ENCODE peak calls at places on chromosomes 3 and 15, in seven cellular contexts. D is choroid plexus epithelial cell, Q is neural crest cell, A is BE2C, E is fibroblast of the aortic adventitia, F is astrocyte of the cerebellum, Z is A549. H is an unnamed sample.

GRCh38 chr3:194140520-194141414 is 4.8 kb downstream of the HES1 start:
- DNase-seq in D (peak), Q (peak), A (peak), E (no peak), F (no peak), Z (peak), H (peak)

GRCh38 chr3:109224333-109224732 is 87.8 kb downstream of the C3orf85 start:
- DNase-seq in D (no peak), Q (no peak), A (no peak), E (no peak), F (no peak), Z (peak), H (no peak)

GRCh38 chr3:68057637-68058320 is 403.4 kb upstream of the SUCLG2 start:
- DNase-seq in D (no peak), Q (no peak), A (no peak), E (no peak), F (no peak), Z (no peak), H (no peak)

GRCh38 chr15:67914537-67915373 is 74.9 kb upstream of the RNU6-1 start:
- DNase-seq in D (peak), Q (peak), A (no peak), E (peak), F (no peak), Z (peak), H (peak)

GRCh38 chr15:29774900-29775299 is 47.4 kb downstream of the TJP1 start:
- DNase-seq in D (peak), Q (no peak), A (no peak), E (peak), F (no peak), Z (peak), H (peak)

GRCh38 chr15:62617741-62618140 is 424.8 kb upstream of the TPM1 start:
- DNase-seq in D (no peak), Q (no peak), A (no peak), E (no peak), F (no peak), Z (no peak), H (no peak)

GRCh38 chr15:40333922-40334492 is 6.7 kb downstream of the CCDC9B start:
- DNase-seq in D (peak), Q (no peak), A (peak), E (peak), F (no peak), Z (no peak), H (peak)

GRCh38 chr3:8952130-8952529 is 11.1 kb downstream of the RAD18 start:
- DNase-seq in D (no peak), Q (no peak), A (no peak), E (no peak), F (no peak), Z (no peak), H (no peak)

GRCh38 chr3:15892828-15893227 is 95.0 kb upstream of the ANKRD28 start:
- DNase-seq in D (peak), Q (no peak), A (no peak), E (peak), F (peak), Z (no peak), H (no peak)

GRCh38 chr3:170699158-170700053 is 113.5 kb upstream of the SLC7A14 start:
- DNase-seq in D (peak), Q (no peak), A (no peak), E (peak), F (no peak), Z (no peak), H (peak)

GRCh38 chr15:27036210-27036609 is 65.2 kb downstream of the GABRG3 start:
- DNase-seq in D (no peak), Q (no peak), A (no peak), E (no peak), F (no peak), Z (no peak), H (no peak)

GRCh38 chr3:171825222-171825828 is 15.0 kb upstream of the PLD1 start:
- DNase-seq in D (peak), Q (no peak), A (no peak), E (peak), F (no peak), Z (peak), H (peak)

GRCh38 chr3:127002195-127003174 is 19.6 kb downstream of the PLXNA1 start:
- DNase-seq in D (peak), Q (peak), A (peak), E (peak), F (peak), Z (no peak), H (peak)
- TF ChIP-seq CTCF in D (peak), Q (peak), A (peak), E (peak), F (peak), Z (no peak), H (peak)

GRCh38 chr3:146747928-146748327 is 142.8 kb upstream of the PLSCR5 start:
- DNase-seq in D (peak), Q (no peak), A (no peak), E (peak), F (peak), Z (peak), H (peak)
- TF ChIP-seq CTCF in D (peak), Q (no peak), A (no peak), E (peak), F (peak), Z (no peak), H (peak)

DNA sequence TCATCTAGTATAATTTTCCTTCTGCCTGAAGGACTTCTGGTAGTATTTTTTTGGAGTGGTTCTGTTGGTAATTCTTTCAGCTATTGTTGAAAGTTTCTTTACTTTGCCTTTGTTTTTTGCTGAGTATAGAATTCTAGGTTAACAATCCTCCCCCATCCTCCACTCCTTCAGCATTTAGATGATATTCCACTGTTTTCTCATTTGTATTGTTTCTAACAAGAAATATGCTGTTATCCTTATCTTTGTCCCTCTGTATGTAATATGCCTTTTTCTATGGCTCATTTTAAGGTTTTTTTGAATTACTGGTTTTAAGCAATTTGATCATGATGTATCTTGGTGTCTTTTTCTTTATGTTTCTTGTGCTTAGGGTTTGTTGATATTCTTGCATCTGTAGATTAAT is 53.9 kb downstream of the KLF15 start:
- DNase-seq in D (no peak), Q (no peak), A (no peak), E (no peak), F (no peak), Z (no peak), H (no peak)
- TF ChIP-seq CTCF in D (no peak), Q (no peak), A (no peak), E (no peak), F (no peak), Z (no peak), H (no peak)

GRCh38 chr15:47414207-47414606 is 303.1 kb upstream of the SEMA6D start:
- DNase-seq in D (no peak), Q (no peak), A (no peak), E (no peak), F (no peak), Z (no peak), H (peak)
- TF ChIP-seq CTCF in D (no peak), Q (no peak), A (no peak), E (no peak), F (no peak), Z (no peak), H (no peak)

DNA sequence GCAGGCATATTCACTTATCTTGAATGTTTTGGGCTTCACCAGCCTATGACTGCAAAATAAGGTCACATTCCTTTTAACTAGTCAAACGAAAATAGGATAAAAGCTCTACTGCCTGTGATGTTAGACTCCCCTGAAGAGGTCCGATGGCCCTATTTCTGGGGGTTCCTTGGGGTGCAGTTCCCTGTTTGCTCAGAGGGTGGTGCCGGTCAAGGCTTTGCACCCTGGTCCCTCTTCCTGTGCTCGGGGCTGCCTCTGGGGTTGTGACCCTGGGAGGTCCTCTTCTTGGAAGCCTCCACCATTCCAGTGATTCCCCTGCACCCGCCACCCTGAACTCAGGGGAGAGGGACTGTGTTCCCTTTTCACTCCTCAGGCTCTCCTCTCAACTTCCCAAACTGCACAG is 86.7 kb upstream of the ANKRD34C start:
- DNase-seq in D (no peak), Q (no peak), A (no peak), E (no peak), F (no peak), Z (no peak), H (no peak)
- TF ChIP-seq CTCF in D (peak), Q (no peak), A (peak), E (no peak), F (no peak), Z (no peak), H (no peak)

DNA sequence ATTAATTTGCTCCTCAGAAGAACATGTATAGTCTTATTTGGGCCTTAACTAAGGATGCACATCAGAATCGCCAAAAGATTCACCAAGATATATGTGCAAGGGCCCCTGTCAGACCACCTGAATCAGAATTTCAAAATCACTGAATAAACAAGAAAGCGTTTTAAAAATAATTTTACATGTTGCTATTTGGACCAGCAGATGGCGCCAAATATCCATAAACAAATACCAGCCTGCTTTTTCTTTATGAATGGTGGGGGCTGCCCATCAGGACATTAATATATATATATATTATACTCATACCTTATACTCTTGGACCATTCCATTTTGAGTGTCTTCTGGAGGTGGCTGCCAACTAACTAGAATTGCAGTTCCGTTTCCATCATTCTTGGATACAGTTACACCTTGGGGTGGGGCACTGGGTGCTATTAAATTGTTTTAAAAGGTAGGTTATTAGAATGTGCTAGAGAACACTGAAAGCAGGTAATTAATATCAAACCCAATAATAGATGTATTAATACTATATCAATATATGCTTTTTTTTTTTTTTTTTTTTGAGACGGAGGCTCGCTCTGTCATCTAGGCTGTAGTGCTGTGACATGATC is 1108.3 kb downstream of the ROBO1 start:
- DNase-seq in D (peak), Q (peak), A (peak), E (peak), F (peak), Z (peak), H (peak)
- TF ChIP-seq CTCF in D (peak), Q (peak), A (peak), E (peak), F (peak), Z (peak), H (peak)

DNA sequence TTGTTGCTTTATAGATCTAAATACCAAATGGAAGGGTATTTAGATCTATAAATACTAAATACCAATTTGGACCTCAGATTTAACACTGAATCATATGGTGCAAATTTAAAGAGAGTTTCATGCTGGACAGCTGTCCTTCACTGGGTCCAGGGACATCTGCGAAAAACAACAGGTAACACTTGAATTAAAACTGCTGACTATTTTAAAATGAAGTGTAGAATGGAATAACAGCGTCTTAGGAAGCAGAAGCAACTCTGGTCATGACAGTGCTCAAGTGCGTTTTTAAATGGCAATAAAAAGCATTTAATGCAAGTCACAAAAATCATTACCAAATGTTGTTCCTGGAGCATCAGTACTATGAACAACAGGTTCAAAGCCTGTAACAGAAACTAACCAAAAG is 106.3 kb downstream of the TFG start:
- DNase-seq in D (no peak), Q (no peak), A (no peak), E (no peak), F (no peak), Z (no peak), H (no peak)
- TF ChIP-seq CTCF in D (no peak), Q (no peak), A (no peak), E (no peak), F (no peak), Z (no peak), H (no peak)

DNA sequence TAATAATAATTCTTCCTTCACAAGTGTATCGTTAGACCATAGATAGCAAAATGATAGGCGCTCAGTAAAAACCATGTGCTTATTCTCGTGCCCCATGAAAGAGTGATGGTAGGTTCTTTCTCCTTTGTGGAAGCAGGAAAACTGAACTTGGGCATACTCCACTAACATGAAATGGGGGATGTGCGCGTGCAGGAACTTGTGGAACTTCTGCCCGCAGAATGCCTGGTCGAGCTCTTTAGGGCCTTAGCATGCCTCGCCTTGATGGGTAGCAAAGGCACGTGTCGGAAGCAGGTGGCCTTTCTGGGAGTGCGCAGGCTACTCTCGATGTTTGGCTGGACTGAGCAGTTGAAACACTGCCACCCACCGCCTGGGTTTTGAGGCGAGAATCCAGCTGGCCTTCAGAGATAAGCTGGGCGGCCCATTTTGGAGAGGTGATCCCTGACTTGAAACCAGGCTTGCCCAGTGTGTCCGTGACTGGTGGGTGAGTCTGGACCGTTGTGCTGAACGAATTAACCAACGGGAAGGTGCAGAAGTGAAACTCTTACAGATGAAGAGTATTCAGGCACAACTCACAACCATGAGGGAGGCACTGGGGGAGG is 821 bp downstream of the PCCB start:
- DNase-seq in D (peak), Q (peak), A (peak), E (peak), F (no peak), Z (peak), H (peak)
- TF ChIP-seq CTCF in D (peak), Q (no peak), A (peak), E (peak), F (peak), Z (no peak), H (peak)